ENCODE peak calls at places on chromosomes 11 and 22, in ten cellular contexts. One of them, this sample, is unnamed.

GRCh38 chr11:24324211-24324610 is 172.6 kb upstream of the LUZP2 start:
- DNase-seq in D341Med: no peak
- DNase-seq in AG10803: no peak
- DNase-seq in upper lobe of right lung: no peak
- DNase-seq in EL: peak; percentile 38
- DNase-seq in stomach: no peak
- DNase-seq in HEK293T: no peak
- DNase-seq in HFF-Myc: no peak
- DNase-seq in stimulated activated CD4-positive, alpha-beta T cell treated with anti-CD3 and anti-CD28 coated beads, TNF-alpha, amount 100 ng/mL, for 1 hour: no peak
- DNase-seq in activated CD8-positive, alpha-beta memory T cell treated with anti-CD3 and anti-CD28 coated beads, Interleukin-2, amount 50 U/mL, for 4 hours: no peak
- DNase-seq in this sample: no peak

GRCh38 chr22:45534339-45535192 is 31.9 kb downstream of the FBLN1 start:
- DNase-seq in D341Med: no peak
- DNase-seq in AG10803: peak; percentile 74
- DNase-seq in upper lobe of right lung: no peak
- DNase-seq in EL: no peak
- DNase-seq in stomach: no peak
- DNase-seq in HEK293T: no peak
- DNase-seq in HFF-Myc: no peak
- DNase-seq in stimulated activated CD4-positive, alpha-beta T cell treated with anti-CD3 and anti-CD28 coated beads, TNF-alpha, amount 100 ng/mL, for 1 hour: no peak
- DNase-seq in activated CD8-positive, alpha-beta memory T cell treated with anti-CD3 and anti-CD28 coated beads, Interleukin-2, amount 50 U/mL, for 4 hours: no peak
- DNase-seq in this sample: no peak

GRCh38 chr11:106961518-106961917 is 56.8 kb downstream of the GUCY1A2 start:
- DNase-seq in D341Med: no peak
- DNase-seq in AG10803: peak; percentile 96
- DNase-seq in upper lobe of right lung: no peak
- DNase-seq in EL: peak; percentile 91
- DNase-seq in stomach: no peak
- DNase-seq in HEK293T: no peak
- DNase-seq in HFF-Myc: peak; percentile 69
- DNase-seq in stimulated activated CD4-positive, alpha-beta T cell treated with anti-CD3 and anti-CD28 coated beads, TNF-alpha, amount 100 ng/mL, for 1 hour: no peak
- DNase-seq in activated CD8-positive, alpha-beta memory T cell treated with anti-CD3 and anti-CD28 coated beads, Interleukin-2, amount 50 U/mL, for 4 hours: no peak
- DNase-seq in this sample: no peak

GRCh38 chr11:58745705-58746364 is 14.1 kb upstream of the GLYAT start:
- DNase-seq in D341Med: no peak
- DNase-seq in AG10803: no peak
- DNase-seq in upper lobe of right lung: no peak
- DNase-seq in EL: no peak
- DNase-seq in stomach: no peak
- DNase-seq in HEK293T: no peak
- DNase-seq in HFF-Myc: no peak
- DNase-seq in stimulated activated CD4-positive, alpha-beta T cell treated with anti-CD3 and anti-CD28 coated beads, TNF-alpha, amount 100 ng/mL, for 1 hour: no peak
- DNase-seq in activated CD8-positive, alpha-beta memory T cell treated with anti-CD3 and anti-CD28 coated beads, Interleukin-2, amount 50 U/mL, for 4 hours: no peak
- DNase-seq in this sample: no peak

GRCh38 chr11:8934735-8935478 is 2.2 kb upstream of the C11orf16 start:
- DNase-seq in D341Med: no peak
- DNase-seq in AG10803: peak; percentile 84
- DNase-seq in upper lobe of right lung: no peak
- DNase-seq in EL: peak; percentile 87
- DNase-seq in stomach: no peak
- DNase-seq in HEK293T: no peak
- DNase-seq in HFF-Myc: no peak
- DNase-seq in stimulated activated CD4-positive, alpha-beta T cell treated with anti-CD3 and anti-CD28 coated beads, TNF-alpha, amount 100 ng/mL, for 1 hour: no peak
- DNase-seq in activated CD8-positive, alpha-beta memory T cell treated with anti-CD3 and anti-CD28 coated beads, Interleukin-2, amount 50 U/mL, for 4 hours: no peak
- DNase-seq in this sample: peak; percentile 87

GRCh38 chr22:40345271-40345670 is 1.0 kb upstream of the ADSL start:
- DNase-seq in D341Med: no peak
- DNase-seq in AG10803: peak; percentile 11
- DNase-seq in upper lobe of right lung: no peak
- DNase-seq in EL: peak; percentile 42
- DNase-seq in stomach: no peak
- DNase-seq in HEK293T: no peak
- DNase-seq in HFF-Myc: no peak
- DNase-seq in stimulated activated CD4-positive, alpha-beta T cell treated with anti-CD3 and anti-CD28 coated beads, TNF-alpha, amount 100 ng/mL, for 1 hour: no peak
- DNase-seq in activated CD8-positive, alpha-beta memory T cell treated with anti-CD3 and anti-CD28 coated beads, Interleukin-2, amount 50 U/mL, for 4 hours: peak; percentile 44
- DNase-seq in this sample: peak; percentile 23

GRCh38 chr11:34837246-34837856 is 78.8 kb downstream of the APIP start:
- DNase-seq in D341Med: no peak
- DNase-seq in AG10803: no peak
- DNase-seq in upper lobe of right lung: no peak
- DNase-seq in EL: no peak
- DNase-seq in stomach: no peak
- DNase-seq in HEK293T: no peak
- DNase-seq in HFF-Myc: no peak
- DNase-seq in stimulated activated CD4-positive, alpha-beta T cell treated with anti-CD3 and anti-CD28 coated beads, TNF-alpha, amount 100 ng/mL, for 1 hour: no peak
- DNase-seq in activated CD8-positive, alpha-beta memory T cell treated with anti-CD3 and anti-CD28 coated beads, Interleukin-2, amount 50 U/mL, for 4 hours: no peak
- DNase-seq in this sample: peak; percentile 6

GRCh38 chr11:110250168-110250567 is 46.2 kb downstream of the RDX start:
- DNase-seq in D341Med: no peak
- DNase-seq in AG10803: no peak
- DNase-seq in upper lobe of right lung: no peak
- DNase-seq in EL: no peak
- DNase-seq in stomach: no peak
- DNase-seq in HEK293T: no peak
- DNase-seq in HFF-Myc: no peak
- DNase-seq in stimulated activated CD4-positive, alpha-beta T cell treated with anti-CD3 and anti-CD28 coated beads, TNF-alpha, amount 100 ng/mL, for 1 hour: no peak
- DNase-seq in activated CD8-positive, alpha-beta memory T cell treated with anti-CD3 and anti-CD28 coated beads, Interleukin-2, amount 50 U/mL, for 4 hours: no peak
- DNase-seq in this sample: no peak

GRCh38 chr22:43118024-43118849 is 7.7 kb downstream of the BIK start:
- DNase-seq in D341Med: no peak
- DNase-seq in AG10803: no peak
- DNase-seq in upper lobe of right lung: no peak
- DNase-seq in EL: no peak
- DNase-seq in stomach: peak; percentile 72
- DNase-seq in HEK293T: no peak
- DNase-seq in HFF-Myc: no peak
- DNase-seq in stimulated activated CD4-positive, alpha-beta T cell treated with anti-CD3 and anti-CD28 coated beads, TNF-alpha, amount 100 ng/mL, for 1 hour: no peak
- DNase-seq in activated CD8-positive, alpha-beta memory T cell treated with anti-CD3 and anti-CD28 coated beads, Interleukin-2, amount 50 U/mL, for 4 hours: no peak
- DNase-seq in this sample: no peak

GRCh38 chr11:116478205-116478604 is 294.6 kb downstream of the BUD13 start:
- DNase-seq in D341Med: peak; percentile 51
- DNase-seq in AG10803: no peak
- DNase-seq in upper lobe of right lung: no peak
- DNase-seq in EL: no peak
- DNase-seq in stomach: no peak
- DNase-seq in HEK293T: no peak
- DNase-seq in HFF-Myc: no peak
- DNase-seq in stimulated activated CD4-positive, alpha-beta T cell treated with anti-CD3 and anti-CD28 coated beads, TNF-alpha, amount 100 ng/mL, for 1 hour: no peak
- DNase-seq in activated CD8-positive, alpha-beta memory T cell treated with anti-CD3 and anti-CD28 coated beads, Interleukin-2, amount 50 U/mL, for 4 hours: no peak
- DNase-seq in this sample: peak; percentile 89

GRCh38 chr11:117823941-117824420 is 563 bp downstream of the FXYD2 start:
- DNase-seq in D341Med: no peak
- DNase-seq in AG10803: no peak
- DNase-seq in upper lobe of right lung: peak; percentile 69
- DNase-seq in EL: no peak
- DNase-seq in stomach: no peak
- DNase-seq in HEK293T: no peak
- DNase-seq in HFF-Myc: no peak
- DNase-seq in stimulated activated CD4-positive, alpha-beta T cell treated with anti-CD3 and anti-CD28 coated beads, TNF-alpha, amount 100 ng/mL, for 1 hour: no peak
- DNase-seq in activated CD8-positive, alpha-beta memory T cell treated with anti-CD3 and anti-CD28 coated beads, Interleukin-2, amount 50 U/mL, for 4 hours: no peak
- DNase-seq in this sample: peak; percentile 80

GRCh38 chr11:128653828-128654231 is 40.0 kb upstream of the FLI1 start:
- DNase-seq in D341Med: no peak
- DNase-seq in AG10803: peak; percentile 63
- DNase-seq in upper lobe of right lung: peak; percentile 83
- DNase-seq in EL: peak; percentile 45
- DNase-seq in stomach: peak; percentile 44
- DNase-seq in HEK293T: no peak
- DNase-seq in HFF-Myc: no peak
- DNase-seq in stimulated activated CD4-positive, alpha-beta T cell treated with anti-CD3 and anti-CD28 coated beads, TNF-alpha, amount 100 ng/mL, for 1 hour: no peak
- DNase-seq in activated CD8-positive, alpha-beta memory T cell treated with anti-CD3 and anti-CD28 coated beads, Interleukin-2, amount 50 U/mL, for 4 hours: no peak
- DNase-seq in this sample: no peak

This sample was measured in NCI-H82.